ENCODE peak calls at places on chromosomes 12 and 14, in nine cellular contexts. One of them, this sample, is unnamed. For H3K36me3, the result is how much of the 10 kb centered on the place peaks cover.

GRCh38 chr14:54364555-54365415 is 32.0 kb upstream of the CDKN3 start:
- DNase-seq in upper lobe of left lung: no peak
- DNase-seq in CD8-positive, alpha-beta T cell: no peak
- DNase-seq in kidney: no peak
- DNase-seq in GM06990: no peak
- DNase-seq in spleen: no peak
- DNase-seq in suprapubic skin: no peak
- DNase-seq in fibroblast of lung: peak
- DNase-seq in ovary: no peak
- DNase-seq in this sample: no peak

GRCh38 chr12:89253483-89253882 is 98.8 kb downstream of the DUSP6 start:
- DNase-seq in upper lobe of left lung: no peak
- DNase-seq in CD8-positive, alpha-beta T cell: no peak
- DNase-seq in kidney: no peak
- DNase-seq in GM06990: no peak
- DNase-seq in spleen: no peak
- DNase-seq in suprapubic skin: no peak
- DNase-seq in fibroblast of lung: no peak
- DNase-seq in ovary: no peak
- DNase-seq in this sample: no peak

GRCh38 chr12:100574262-100575074 is 984 bp downstream of the GAS2L3 start:
- DNase-seq in upper lobe of left lung: no peak
- DNase-seq in CD8-positive, alpha-beta T cell: no peak
- DNase-seq in kidney: no peak
- DNase-seq in GM06990: no peak
- DNase-seq in spleen: no peak
- DNase-seq in suprapubic skin: no peak
- DNase-seq in fibroblast of lung: peak
- DNase-seq in ovary: no peak
- DNase-seq in this sample: peak

GRCh38 chr12:111180830-111181726 is 187.8 kb downstream of the PHETA1 start:
- DNase-seq in upper lobe of left lung: peak
- DNase-seq in CD8-positive, alpha-beta T cell: no peak
- DNase-seq in kidney: peak
- DNase-seq in GM06990: no peak
- DNase-seq in spleen: peak
- DNase-seq in suprapubic skin: no peak
- DNase-seq in fibroblast of lung: peak
- DNase-seq in ovary: peak
- DNase-seq in this sample: peak

GRCh38 chr12:120229583-120230325 is 28.8 kb upstream of the RPLP0 start:
- DNase-seq in upper lobe of left lung: no peak
- DNase-seq in CD8-positive, alpha-beta T cell: no peak
- DNase-seq in kidney: peak
- DNase-seq in GM06990: no peak
- DNase-seq in spleen: no peak
- DNase-seq in suprapubic skin: peak
- DNase-seq in fibroblast of lung: peak
- DNase-seq in ovary: no peak
- DNase-seq in this sample: peak

GRCh38 chr14:34029921-34030334 is 79.1 kb upstream of the EGLN3 start:
- DNase-seq in upper lobe of left lung: no peak
- DNase-seq in CD8-positive, alpha-beta T cell: no peak
- DNase-seq in kidney: no peak
- DNase-seq in GM06990: no peak
- DNase-seq in spleen: no peak
- DNase-seq in suprapubic skin: no peak
- DNase-seq in fibroblast of lung: peak
- DNase-seq in ovary: peak
- DNase-seq in this sample: peak

GRCh38 chr14:96057738-96058137 is 18.6 kb downstream of the C14orf132 start:
- DNase-seq in upper lobe of left lung: no peak
- DNase-seq in CD8-positive, alpha-beta T cell: no peak
- DNase-seq in kidney: no peak
- DNase-seq in GM06990: no peak
- DNase-seq in spleen: peak
- DNase-seq in suprapubic skin: no peak
- DNase-seq in fibroblast of lung: no peak
- DNase-seq in ovary: no peak
- DNase-seq in this sample: no peak

GRCh38 chr12:120620624-120621023 is 19.8 kb upstream of the CABP1 start:
- DNase-seq in upper lobe of left lung: no peak
- DNase-seq in CD8-positive, alpha-beta T cell: no peak
- DNase-seq in kidney: peak
- DNase-seq in GM06990: no peak
- DNase-seq in spleen: no peak
- DNase-seq in suprapubic skin: no peak
- DNase-seq in fibroblast of lung: no peak
- DNase-seq in ovary: no peak
- DNase-seq in this sample: peak

GRCh38 chr14:89912667-89913211 is 41.8 kb downstream of the EFCAB11 start:
- DNase-seq in upper lobe of left lung: peak
- DNase-seq in CD8-positive, alpha-beta T cell: no peak
- DNase-seq in kidney: no peak
- DNase-seq in GM06990: no peak
- DNase-seq in spleen: no peak
- DNase-seq in suprapubic skin: no peak
- DNase-seq in fibroblast of lung: peak
- DNase-seq in ovary: no peak
- DNase-seq in this sample: peak

GRCh38 chr14:32720927-32721326 is 217.8 kb upstream of the NPAS3 start:
- DNase-seq in upper lobe of left lung: no peak
- DNase-seq in CD8-positive, alpha-beta T cell: no peak
- DNase-seq in kidney: no peak
- DNase-seq in GM06990: no peak
- DNase-seq in spleen: no peak
- DNase-seq in suprapubic skin: no peak
- DNase-seq in fibroblast of lung: no peak
- DNase-seq in ovary: no peak
- DNase-seq in this sample: no peak

GRCh38 chr12:21989819-21990412 is 48.7 kb upstream of the ABCC9 start:
- DNase-seq in upper lobe of left lung: no peak
- DNase-seq in CD8-positive, alpha-beta T cell: no peak
- DNase-seq in kidney: no peak
- DNase-seq in GM06990: no peak
- DNase-seq in spleen: no peak
- DNase-seq in suprapubic skin: no peak
- DNase-seq in fibroblast of lung: peak
- DNase-seq in ovary: no peak
- DNase-seq in this sample: peak

GRCh38 chr12:45257185-45257585 is 41.3 kb downstream of the ANO6 start:
- DNase-seq in upper lobe of left lung: no peak
- DNase-seq in CD8-positive, alpha-beta T cell: no peak
- DNase-seq in kidney: no peak
- DNase-seq in GM06990: peak
- DNase-seq in spleen: no peak
- DNase-seq in suprapubic skin: no peak
- DNase-seq in fibroblast of lung: no peak
- DNase-seq in ovary: no peak
- DNase-seq in this sample: no peak

GRCh38 chr12:11653215-11653753 is 3.8 kb downstream of the ETV6 start:
- DNase-seq in upper lobe of left lung: peak
- DNase-seq in CD8-positive, alpha-beta T cell: no peak
- DNase-seq in kidney: no peak
- DNase-seq in GM06990: peak
- DNase-seq in spleen: no peak
- DNase-seq in suprapubic skin: no peak
- DNase-seq in fibroblast of lung: peak
- DNase-seq in ovary: no peak
- DNase-seq in this sample: no peak

GRCh38 chr12:56267443-56268071 is 815 bp downstream of the COQ10A start:
- DNase-seq in upper lobe of left lung: peak
- DNase-seq in CD8-positive, alpha-beta T cell: no peak
- DNase-seq in kidney: peak
- DNase-seq in GM06990: no peak
- DNase-seq in spleen: no peak
- DNase-seq in suprapubic skin: no peak
- DNase-seq in fibroblast of lung: no peak
- DNase-seq in ovary: no peak
- DNase-seq in this sample: peak

GRCh38 chr12:132178801-132179401 is 34.6 kb downstream of the NOC4L start:
- DNase-seq in upper lobe of left lung: no peak
- DNase-seq in CD8-positive, alpha-beta T cell: no peak
- DNase-seq in kidney: peak
- DNase-seq in GM06990: no peak
- DNase-seq in spleen: peak
- DNase-seq in suprapubic skin: no peak
- DNase-seq in fibroblast of lung: no peak
- DNase-seq in ovary: no peak
- DNase-seq in this sample: no peak

GRCh38 chr12:90122716-90123115 is 414.1 kb upstream of the ATP2B1 start:
- DNase-seq in upper lobe of left lung: no peak
- DNase-seq in CD8-positive, alpha-beta T cell: no peak
- DNase-seq in kidney: no peak
- DNase-seq in GM06990: no peak
- DNase-seq in spleen: no peak
- DNase-seq in suprapubic skin: no peak
- DNase-seq in fibroblast of lung: no peak
- DNase-seq in ovary: no peak
- DNase-seq in this sample: no peak

GRCh38 chr12:19712041-19712440 is 272.7 kb downstream of the AEBP2 start:
- DNase-seq in upper lobe of left lung: no peak
- DNase-seq in CD8-positive, alpha-beta T cell: no peak
- DNase-seq in kidney: no peak
- DNase-seq in GM06990: no peak
- DNase-seq in spleen: no peak
- DNase-seq in suprapubic skin: no peak
- DNase-seq in fibroblast of lung: peak
- DNase-seq in ovary: no peak
- DNase-seq in this sample: no peak

GRCh38 chr12:25797335-25797863 is 161.1 kb upstream of the RASSF8 start:
- DNase-seq in upper lobe of left lung: no peak
- DNase-seq in CD8-positive, alpha-beta T cell: no peak
- DNase-seq in kidney: no peak
- DNase-seq in GM06990: no peak
- DNase-seq in spleen: no peak
- DNase-seq in suprapubic skin: no peak
- DNase-seq in fibroblast of lung: no peak
- DNase-seq in ovary: no peak
- DNase-seq in this sample: no peak

GRCh38 chr14:83260751-83261150 is 1727.1 kb upstream of the SEL1L start:
- DNase-seq in upper lobe of left lung: no peak
- DNase-seq in CD8-positive, alpha-beta T cell: no peak
- DNase-seq in kidney: no peak
- DNase-seq in GM06990: no peak
- DNase-seq in spleen: no peak
- DNase-seq in suprapubic skin: no peak
- DNase-seq in fibroblast of lung: no peak
- DNase-seq in ovary: no peak
- DNase-seq in this sample: no peak

GRCh38 chr14:104422301-104423223 is 157.0 kb upstream of the C14orf180 start:
- DNase-seq in upper lobe of left lung: no peak
- DNase-seq in CD8-positive, alpha-beta T cell: no peak
- DNase-seq in kidney: no peak
- DNase-seq in GM06990: no peak
- DNase-seq in spleen: no peak
- DNase-seq in suprapubic skin: peak
- DNase-seq in fibroblast of lung: no peak
- DNase-seq in ovary: no peak
- DNase-seq in this sample: no peak

GRCh38 chr14:77316872-77317271 is 3.8 kb downstream of the POMT2 start:
- DNase-seq in upper lobe of left lung: no peak
- DNase-seq in CD8-positive, alpha-beta T cell: no peak
- DNase-seq in kidney: no peak
- DNase-seq in GM06990: no peak
- DNase-seq in spleen: no peak
- DNase-seq in suprapubic skin: no peak
- DNase-seq in fibroblast of lung: no peak
- DNase-seq in ovary: no peak
- DNase-seq in this sample: no peak

GRCh38 chr12:48125985-48126384 is 6.8 kb downstream of the PFKM start:
- DNase-seq in upper lobe of left lung: no peak
- DNase-seq in CD8-positive, alpha-beta T cell: no peak
- DNase-seq in kidney: no peak
- DNase-seq in GM06990: no peak
- DNase-seq in spleen: no peak
- DNase-seq in suprapubic skin: no peak
- DNase-seq in fibroblast of lung: no peak
- DNase-seq in ovary: no peak
- DNase-seq in this sample: no peak
- H3K36me3 ChIP-seq in upper lobe of left lung: under half
- H3K36me3 ChIP-seq in CD8-positive, alpha-beta T cell: under half
- H3K36me3 ChIP-seq in kidney: under half
- H3K36me3 ChIP-seq in GM06990: under half
- H3K36me3 ChIP-seq in spleen: under half
- H3K36me3 ChIP-seq in suprapubic skin: under half
- H3K36me3 ChIP-seq in fibroblast of lung: under half
- H3K36me3 ChIP-seq in ovary: under half
- H3K36me3 ChIP-seq in this sample: under half

GRCh38 chr12:64836856-64837255 is 12.4 kb downstream of the TBC1D30 start:
- DNase-seq in upper lobe of left lung: no peak
- DNase-seq in CD8-positive, alpha-beta T cell: no peak
- DNase-seq in kidney: no peak
- DNase-seq in GM06990: no peak
- DNase-seq in spleen: no peak
- DNase-seq in suprapubic skin: no peak
- DNase-seq in fibroblast of lung: no peak
- DNase-seq in ovary: no peak
- DNase-seq in this sample: no peak
- H3K36me3 ChIP-seq in upper lobe of left lung: under half
- H3K36me3 ChIP-seq in CD8-positive, alpha-beta T cell: under half
- H3K36me3 ChIP-seq in kidney: under half
- H3K36me3 ChIP-seq in GM06990: under half
- H3K36me3 ChIP-seq in spleen: under half
- H3K36me3 ChIP-seq in suprapubic skin: under half
- H3K36me3 ChIP-seq in fibroblast of lung: under half
- H3K36me3 ChIP-seq in ovary: under half
- H3K36me3 ChIP-seq in this sample: under half

DNA sequence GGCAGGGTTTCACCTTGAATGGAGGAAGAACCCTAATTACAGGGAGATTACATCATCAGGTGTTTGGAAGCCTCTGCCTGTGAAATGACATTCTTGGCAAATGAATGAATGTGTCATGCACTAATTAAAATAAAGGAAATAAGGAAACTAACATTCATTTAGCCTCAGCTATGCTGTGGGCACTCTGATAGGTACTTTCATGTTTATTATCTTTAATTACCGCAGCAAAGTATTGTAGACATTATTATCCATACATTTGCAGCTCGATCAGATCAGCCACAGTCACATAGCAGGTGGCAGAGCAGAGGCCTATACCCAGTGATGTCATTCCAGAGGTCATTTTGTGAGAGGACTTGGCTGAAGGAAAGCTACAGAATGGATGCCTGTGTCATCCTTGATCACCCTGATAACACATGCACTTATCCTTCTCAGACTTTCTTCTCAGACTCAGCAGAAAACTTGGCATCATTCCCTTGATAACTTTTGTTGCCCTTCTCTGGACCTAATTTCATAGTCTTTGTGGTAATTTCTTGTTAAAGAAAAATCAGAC is 18.5 kb downstream of the ZNF664 start:
- DNase-seq in upper lobe of left lung: no peak
- DNase-seq in CD8-positive, alpha-beta T cell: no peak
- DNase-seq in kidney: no peak
- DNase-seq in GM06990: no peak
- DNase-seq in spleen: no peak
- DNase-seq in suprapubic skin: no peak
- DNase-seq in fibroblast of lung: no peak
- DNase-seq in ovary: no peak
- DNase-seq in this sample: no peak
- H3K36me3 ChIP-seq in upper lobe of left lung: under half
- H3K36me3 ChIP-seq in CD8-positive, alpha-beta T cell: under half
- H3K36me3 ChIP-seq in kidney: under half
- H3K36me3 ChIP-seq in GM06990: under half
- H3K36me3 ChIP-seq in spleen: under half
- H3K36me3 ChIP-seq in suprapubic skin: under half
- H3K36me3 ChIP-seq in fibroblast of lung: under half
- H3K36me3 ChIP-seq in ovary: under half
- H3K36me3 ChIP-seq in this sample: under half

GRCh38 chr14:74504874-74505617 is 11.5 kb downstream of the ISCA2 start:
- DNase-seq in upper lobe of left lung: no peak
- DNase-seq in CD8-positive, alpha-beta T cell: no peak
- DNase-seq in kidney: no peak
- DNase-seq in GM06990: no peak
- DNase-seq in spleen: no peak
- DNase-seq in suprapubic skin: no peak
- DNase-seq in fibroblast of lung: no peak
- DNase-seq in ovary: no peak
- DNase-seq in this sample: no peak
- H3K36me3 ChIP-seq in upper lobe of left lung: under half
- H3K36me3 ChIP-seq in CD8-positive, alpha-beta T cell: under half
- H3K36me3 ChIP-seq in kidney: under half
- H3K36me3 ChIP-seq in GM06990: under half
- H3K36me3 ChIP-seq in spleen: under half
- H3K36me3 ChIP-seq in suprapubic skin: under half
- H3K36me3 ChIP-seq in fibroblast of lung: half or more
- H3K36me3 ChIP-seq in ovary: under half
- H3K36me3 ChIP-seq in this sample: under half